ENCODE peak calls at places on chromosomes 2 and 18, in five cellular contexts. J is CD4-positive, alpha-beta memory T cell; O is naive thymus-derived CD4-positive, alpha-beta T cell; E is HCT116; G is CD4-positive, CD25-positive, alpha-beta regulatory T cell. V is an unnamed sample. For H3K9me3, the result is how much of the 10 kb centered on the place peaks cover.

GRCh38 chr2:230416061-230416721 is at the start of gene SP100:
- DNase-seq in G (peak), J (peak), O (peak), E (peak), V (peak)

GRCh38 chr2:54370405-54371104 is 85.6 kb upstream of the SPTBN1 start:
- DNase-seq in E (no peak), J (no peak), O (no peak), G (no peak), V (no peak)

GRCh38 chr2:162929571-162929970 is 91.0 kb upstream of the KCNH7 start:
- DNase-seq in E (no peak), J (no peak), O (no peak), G (no peak), V (no peak)

GRCh38 chr2:149039213-149039724 is 770 bp downstream of the LYPD6B start:
- DNase-seq in E (no peak), J (no peak), O (no peak), G (no peak), V (no peak)

GRCh38 chr18:44742741-44743311 is 62.1 kb downstream of the SETBP1 start:
- DNase-seq in O (no peak), J (no peak), E (no peak), G (no peak), V (no peak)

GRCh38 chr18:55243852-55244251 is 284.6 kb upstream of the CCDC68 start:
- DNase-seq in E (no peak), G (no peak), J (no peak), O (no peak), V (no peak)

GRCh38 chr2:73766994-73767393 is 12.9 kb downstream of the DUSP11 start:
- DNase-seq in E (no peak), O (no peak), G (no peak), J (no peak), V (no peak)

GRCh38 chr2:237664151-237664550 is 36.8 kb downstream of the LRRFIP1 start:
- DNase-seq in J (no peak), E (no peak), G (no peak), O (no peak), V (no peak)

GRCh38 chr2:55093381-55093780 is 43.1 kb upstream of the RTN4 start:
- DNase-seq in J (no peak), G (no peak), E (peak), O (no peak), V (no peak)

GRCh38 chr2:240225660-240226475 is 85.4 kb upstream of the OTOS start:
- DNase-seq in J (no peak), O (no peak), G (no peak), E (no peak), V (peak)

GRCh38 chr2:191878576-191879298 is 31.8 kb upstream of the CAVIN2 start:
- DNase-seq in J (no peak), O (no peak), G (no peak), E (no peak), V (no peak)

GRCh38 chr18:13370995-13371625 is 152.6 kb downstream of the LDLRAD4 start:
- DNase-seq in J (no peak), O (no peak), E (no peak), G (no peak), V (no peak)

GRCh38 chr2:44715671-44716077 is 225.8 kb upstream of the SIX3 start:
- DNase-seq in G (no peak), E (peak), J (no peak), O (no peak), V (no peak)

GRCh38 chr18:78822171-78822570 is 157.4 kb upstream of the SALL3 start:
- DNase-seq in G (no peak), J (no peak), E (no peak), O (no peak), V (no peak)

GRCh38 chr2:106974891-106975290 is 88.9 kb upstream of the ST6GAL2 start:
- DNase-seq in E (no peak), O (no peak), J (no peak), G (no peak), V (no peak)

GRCh38 chr2:23238011-23238657 is 146.8 kb upstream of the KLHL29 start:
- DNase-seq in J (no peak), O (no peak), E (no peak), G (no peak), V (no peak)

GRCh38 chr2:1477196-1478040 is 64.2 kb downstream of the TPO start:
- DNase-seq in O (no peak), E (no peak), G (no peak), J (no peak), V (no peak)

GRCh38 chr2:78125042-78125441 is 602.9 kb upstream of the LRRTM4 start:
- DNase-seq in E (no peak), J (no peak), O (no peak), G (no peak), V (no peak)

GRCh38 chr2:173130521-173131467 is 55.1 kb downstream of the MAP3K20 start:
- DNase-seq in O (no peak), E (no peak), J (no peak), G (no peak), V (no peak)

GRCh38 chr2:634670-635395 is 42.4 kb downstream of the TMEM18 start:
- DNase-seq in O (no peak), G (no peak), J (no peak), E (peak), V (no peak)

GRCh38 chr2:177245010-177245422 is 19.5 kb downstream of the NFE2L2 start:
- DNase-seq in G (no peak), E (peak), J (no peak), O (no peak), V (no peak)

GRCh38 chr2:192137451-192137850 is 57.3 kb downstream of the TMEFF2 start:
- DNase-seq in J (no peak), E (no peak), O (no peak), G (no peak), V (no peak)

GRCh38 chr18:69626643-69627242 is 226.1 kb downstream of the DOK6 start:
- DNase-seq in J (no peak), G (no peak), O (no peak), E (no peak), V (no peak)

GRCh38 chr2:213213186-213213585 is 61.8 kb upstream of the IKZF2 start:
- DNase-seq in J (no peak), E (no peak), G (no peak), O (no peak), V (no peak)
- H3K9me3 ChIP-seq in J (under half), E (under half), G (under half), O (under half), V (under half)

GRCh38 chr2:105872142-105872728 is 127.5 kb downstream of the NCK2 start:
- DNase-seq in E (no peak), J (peak), G (no peak), O (no peak), V (no peak)

GRCh38 chr2:105872830-105873229 is 128.1 kb downstream of the NCK2 start:
- DNase-seq in G (no peak), E (no peak), J (no peak), O (no peak), V (no peak)

GRCh38 chr2:105873721-105874120 is 129.0 kb downstream of the NCK2 start:
- DNase-seq in G (no peak), O (no peak), J (no peak), E (no peak), V (peak)

GRCh38 chr2:105875241-105875640 is 130.5 kb downstream of the NCK2 start:
- DNase-seq in G (no peak), J (no peak), E (no peak), O (no peak), V (no peak)

DNA sequence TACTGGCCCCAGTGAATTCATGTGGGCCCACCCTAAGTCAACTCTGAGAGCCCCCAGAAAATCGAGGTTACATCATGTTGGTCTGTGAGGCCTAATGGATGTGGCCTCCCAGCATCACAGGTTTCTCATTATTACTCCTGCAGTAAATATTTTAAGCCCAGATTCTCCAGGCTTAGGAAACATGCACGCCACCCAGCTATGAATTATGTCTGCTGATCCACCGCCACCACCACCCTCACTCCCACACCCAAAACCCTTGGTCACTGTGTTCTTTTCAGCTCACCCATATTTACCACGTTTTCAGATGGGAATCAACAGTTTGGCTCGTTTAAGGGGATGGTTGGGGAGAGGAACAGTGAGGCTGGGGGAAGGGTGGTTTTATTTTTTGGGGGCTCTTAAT is 128.6 kb downstream of the NCK2 start:
- DNase-seq in G (no peak), O (no peak), E (no peak), J (no peak), V (no peak)
- H3K9me3 ChIP-seq in G (under half), O (under half), E (under half), J (under half), V (under half)

DNA sequence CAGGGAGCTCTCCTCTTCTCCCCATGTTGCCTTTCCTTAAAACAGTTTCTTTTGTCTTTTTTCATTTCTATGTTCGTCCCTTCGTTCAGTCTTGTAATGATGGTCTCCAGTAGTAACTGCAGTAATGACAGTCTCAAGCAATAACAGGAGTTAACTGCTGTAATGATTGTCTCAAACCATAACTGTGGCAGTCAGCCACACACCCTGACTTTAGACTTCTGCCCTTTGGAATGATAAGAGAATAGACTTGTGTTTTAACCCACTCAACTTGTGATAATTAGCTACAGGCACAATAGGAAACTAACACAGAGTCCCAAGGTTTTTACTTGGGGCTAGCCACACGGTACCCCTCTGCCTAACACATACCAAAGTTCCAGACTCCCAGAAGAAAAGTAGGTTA is 12.1 kb downstream of the TMEM131 start:
- DNase-seq in G (no peak), J (no peak), O (no peak), E (no peak), V (no peak)
- H3K9me3 ChIP-seq in G (under half), J (under half), O (under half), E (under half), V (under half)

DNA sequence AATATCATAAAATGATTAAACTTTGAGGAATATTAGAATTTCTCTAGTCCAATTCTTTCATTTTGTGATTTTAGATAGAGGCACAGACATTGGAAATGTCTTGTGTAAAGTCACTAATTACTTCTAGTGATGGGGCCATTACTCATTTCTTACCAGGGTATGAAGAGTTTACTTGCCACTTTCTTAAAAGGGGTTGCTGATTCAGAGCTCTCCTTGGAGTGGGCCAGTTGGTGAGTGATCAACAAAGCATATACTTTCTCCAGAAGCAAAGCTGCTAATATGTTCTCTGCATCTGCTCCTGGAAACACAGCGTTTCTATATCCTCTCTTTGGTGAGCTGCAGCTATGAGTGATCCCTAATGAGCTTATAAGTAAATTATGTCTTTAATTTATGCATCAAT is 408.9 kb upstream of the LRATD1 start:
- DNase-seq in O (no peak), E (no peak), G (no peak), J (no peak), V (no peak)
- H3K9me3 ChIP-seq in O (under half), E (under half), G (under half), J (under half), V (under half)

GRCh38 chr2:62662548-62662947 is 43.0 kb upstream of the EHBP1 start:
- DNase-seq in E (no peak), O (no peak), G (no peak), J (no peak), V (no peak)
- H3K9me3 ChIP-seq in E (under half), O (under half), G (under half), J (under half), V (under half)

V was measured in T-helper 17 cell.